ENCODE peak calls at places on chromosome 16, in five cellular contexts. One of them, this sample, is unnamed.

GRCh38 chr16:1929105-1929504 is 10.9 kb upstream of the HS3ST6 start:
- DNase-seq in Peyer's patch: no peak
- DNase-seq in heart right ventricle: peak; percentile 51
- DNase-seq in Jurkat, Clone E6-1: no peak
- DNase-seq in right lobe of liver: no peak
- DNase-seq in this sample: no peak

GRCh38 chr16:47581114-47581513 is 120.0 kb downstream of the PHKB start:
- DNase-seq in Peyer's patch: no peak
- DNase-seq in heart right ventricle: no peak
- DNase-seq in Jurkat, Clone E6-1: no peak
- DNase-seq in right lobe of liver: no peak
- DNase-seq in this sample: no peak

GRCh38 chr16:4370570-4371480 is 823 bp upstream of the VASN start:
- DNase-seq in Peyer's patch: peak; percentile 70
- DNase-seq in heart right ventricle: peak; percentile 82
- DNase-seq in Jurkat, Clone E6-1: no peak
- DNase-seq in right lobe of liver: no peak
- DNase-seq in this sample: no peak

GRCh38 chr16:89845417-89845816 is 17.1 kb downstream of the SPIRE2 start:
- DNase-seq in Peyer's patch: no peak
- DNase-seq in heart right ventricle: no peak
- DNase-seq in Jurkat, Clone E6-1: no peak
- DNase-seq in right lobe of liver: no peak
- DNase-seq in this sample: no peak

GRCh38 chr16:28317040-28317880 is 24.9 kb downstream of the SBK1 start:
- DNase-seq in Peyer's patch: peak; percentile 79
- DNase-seq in heart right ventricle: peak; percentile 42
- DNase-seq in Jurkat, Clone E6-1: peak; percentile 25
- DNase-seq in right lobe of liver: peak; percentile 64
- DNase-seq in this sample: peak; percentile 60

GRCh38 chr16:3171855-3172593 is 16.0 kb upstream of the OR1F1 start:
- DNase-seq in Peyer's patch: no peak
- DNase-seq in heart right ventricle: no peak
- DNase-seq in Jurkat, Clone E6-1: no peak
- DNase-seq in right lobe of liver: peak; percentile 37
- DNase-seq in this sample: no peak

GRCh38 chr16:84471316-84471715 is 33.1 kb downstream of the MEAK7 start:
- DNase-seq in Peyer's patch: no peak
- DNase-seq in heart right ventricle: no peak
- DNase-seq in Jurkat, Clone E6-1: no peak
- DNase-seq in right lobe of liver: no peak
- DNase-seq in this sample: no peak

GRCh38 chr16:57603110-57604024 is 25.1 kb upstream of the ADGRG1 start:
- DNase-seq in Peyer's patch: peak; percentile 39
- DNase-seq in heart right ventricle: no peak
- DNase-seq in Jurkat, Clone E6-1: no peak
- DNase-seq in right lobe of liver: no peak
- DNase-seq in this sample: no peak

GRCh38 chr16:86584726-86585721 is 6.7 kb downstream of the FOXL1 start:
- DNase-seq in Peyer's patch: no peak
- DNase-seq in heart right ventricle: no peak
- DNase-seq in Jurkat, Clone E6-1: no peak
- DNase-seq in right lobe of liver: no peak
- DNase-seq in this sample: no peak

GRCh38 chr16:85310868-85311585 is 198.8 kb upstream of the CIBAR2 start:
- DNase-seq in Peyer's patch: peak; percentile 69
- DNase-seq in heart right ventricle: no peak
- DNase-seq in Jurkat, Clone E6-1: no peak
- DNase-seq in right lobe of liver: no peak
- DNase-seq in this sample: no peak

GRCh38 chr16:55508271-55508921 is 476 bp upstream of the LPCAT2 start:
- DNase-seq in Peyer's patch: no peak
- DNase-seq in heart right ventricle: no peak
- DNase-seq in Jurkat, Clone E6-1: no peak
- DNase-seq in right lobe of liver: no peak
- DNase-seq in this sample: no peak

GRCh38 chr16:12573300-12573699 is 230.4 kb downstream of the CPPED1 start:
- DNase-seq in Peyer's patch: peak; percentile 48
- DNase-seq in heart right ventricle: no peak
- DNase-seq in Jurkat, Clone E6-1: no peak
- DNase-seq in right lobe of liver: no peak
- DNase-seq in this sample: no peak

GRCh38 chr16:74107795-74108610 is 188.6 kb upstream of the PSMD7 start:
- DNase-seq in Peyer's patch: peak; percentile 49
- DNase-seq in heart right ventricle: peak; percentile 13
- DNase-seq in Jurkat, Clone E6-1: peak; percentile 60
- DNase-seq in right lobe of liver: peak; percentile 59
- DNase-seq in this sample: no peak

GRCh38 chr16:84922351-84923135 is 88.8 kb downstream of the ZDHHC7 start:
- DNase-seq in Peyer's patch: peak; percentile 70
- DNase-seq in heart right ventricle: peak; percentile 88
- DNase-seq in Jurkat, Clone E6-1: no peak
- DNase-seq in right lobe of liver: peak; percentile 51
- DNase-seq in this sample: no peak

GRCh38 chr16:57679768-57680167 is 11.7 kb downstream of the ADGRG3 start:
- DNase-seq in Peyer's patch: no peak
- DNase-seq in heart right ventricle: no peak
- DNase-seq in Jurkat, Clone E6-1: no peak
- DNase-seq in right lobe of liver: no peak
- DNase-seq in this sample: no peak

GRCh38 chr16:59195242-59195641 is 461.1 kb upstream of the GOT2 start:
- DNase-seq in Peyer's patch: no peak
- DNase-seq in heart right ventricle: no peak
- DNase-seq in Jurkat, Clone E6-1: no peak
- DNase-seq in right lobe of liver: no peak
- DNase-seq in this sample: no peak

GRCh38 chr16:59188029-59188428 is 453.9 kb upstream of the GOT2 start:
- DNase-seq in Peyer's patch: no peak
- DNase-seq in heart right ventricle: no peak
- DNase-seq in Jurkat, Clone E6-1: no peak
- DNase-seq in right lobe of liver: no peak
- DNase-seq in this sample: no peak

GRCh38 chr16:59198487-59198886 is 464.4 kb upstream of the GOT2 start:
- DNase-seq in Peyer's patch: no peak
- DNase-seq in heart right ventricle: no peak
- DNase-seq in Jurkat, Clone E6-1: no peak
- DNase-seq in right lobe of liver: no peak
- DNase-seq in this sample: no peak

GRCh38 chr16:59192551-59193199 is 458.6 kb upstream of the GOT2 start:
- DNase-seq in Peyer's patch: no peak
- DNase-seq in heart right ventricle: peak; percentile 6
- DNase-seq in Jurkat, Clone E6-1: peak; percentile 44
- DNase-seq in right lobe of liver: no peak
- DNase-seq in this sample: no peak
- H3K4me3 ChIP-seq in Peyer's patch: no peak overlapping the region
- H3K4me3 ChIP-seq in heart right ventricle: no peak overlapping the region
- H3K4me3 ChIP-seq in Jurkat, Clone E6-1: no peak overlapping the region
- H3K4me3 ChIP-seq in right lobe of liver: no peak overlapping the region
- H3K4me3 ChIP-seq in this sample: no peak overlapping the region

GRCh38 chr16:75318737-75319136 is 67.3 kb upstream of the BCAR1 start:
- DNase-seq in Peyer's patch: no peak
- DNase-seq in heart right ventricle: no peak
- DNase-seq in Jurkat, Clone E6-1: no peak
- DNase-seq in right lobe of liver: no peak
- DNase-seq in this sample: no peak
- H3K4me3 ChIP-seq in Peyer's patch: no peak overlapping the region
- H3K4me3 ChIP-seq in heart right ventricle: no peak overlapping the region
- H3K4me3 ChIP-seq in Jurkat, Clone E6-1: no peak overlapping the region
- H3K4me3 ChIP-seq in right lobe of liver: no peak overlapping the region
- H3K4me3 ChIP-seq in this sample: no peak overlapping the region

GRCh38 chr16:79298476-79299153 is 301.9 kb downstream of the MAF start:
- DNase-seq in Peyer's patch: no peak
- DNase-seq in heart right ventricle: no peak
- DNase-seq in Jurkat, Clone E6-1: no peak
- DNase-seq in right lobe of liver: no peak
- DNase-seq in this sample: no peak
- H3K4me3 ChIP-seq in Peyer's patch: no peak overlapping the region
- H3K4me3 ChIP-seq in heart right ventricle: no peak overlapping the region
- H3K4me3 ChIP-seq in Jurkat, Clone E6-1: no peak overlapping the region
- H3K4me3 ChIP-seq in right lobe of liver: no peak overlapping the region
- H3K4me3 ChIP-seq in this sample: no peak overlapping the region

DNA sequence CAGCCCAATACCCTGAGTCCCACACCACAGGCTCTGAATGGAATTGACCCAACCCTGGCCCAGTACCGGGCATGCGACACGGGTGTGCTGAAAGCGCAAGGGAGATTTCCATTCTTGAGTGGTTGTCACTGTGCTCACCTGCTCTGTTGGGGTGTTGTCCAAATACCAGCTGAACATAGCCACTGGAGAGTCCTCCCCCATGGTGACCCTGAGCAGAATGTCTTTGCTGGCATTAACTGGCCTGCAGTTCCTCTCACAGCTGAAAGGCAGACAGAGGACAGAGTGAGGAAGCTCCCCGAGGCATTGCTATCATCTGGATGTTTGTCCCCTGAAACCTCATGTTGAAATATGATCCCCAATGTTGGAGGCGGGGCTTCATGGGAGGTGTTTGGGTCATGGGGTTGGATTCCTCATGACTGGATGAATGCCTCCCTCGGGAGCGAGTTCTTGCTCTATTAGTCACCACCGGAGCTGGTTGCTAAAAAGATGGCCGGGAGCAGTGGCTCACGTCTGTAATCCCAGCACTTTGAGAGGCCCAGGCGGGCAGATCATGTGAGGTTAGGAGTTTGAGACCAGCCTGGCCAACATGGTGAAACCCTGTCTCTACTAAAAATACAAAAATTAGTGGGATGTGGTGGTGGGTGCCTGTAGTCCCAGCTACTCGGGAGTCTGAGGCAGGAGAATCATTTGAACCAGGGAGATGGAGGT is 57.3 kb upstream of the BCO1 start:
- DNase-seq in Peyer's patch: peak; percentile 79
- DNase-seq in heart right ventricle: peak; percentile 86
- DNase-seq in Jurkat, Clone E6-1: no peak
- DNase-seq in right lobe of liver: no peak
- DNase-seq in this sample: no peak
- H3K4me3 ChIP-seq in Peyer's patch: no peak overlapping the region
- H3K4me3 ChIP-seq in heart right ventricle: peak overlapping the region; percentile 42
- H3K4me3 ChIP-seq in Jurkat, Clone E6-1: no peak overlapping the region
- H3K4me3 ChIP-seq in right lobe of liver: no peak overlapping the region
- H3K4me3 ChIP-seq in this sample: no peak overlapping the region

GRCh38 chr16:88805887-88806393 is 2.4 kb downstream of the CDT1 start:
- DNase-seq in Peyer's patch: no peak
- DNase-seq in heart right ventricle: no peak
- DNase-seq in Jurkat, Clone E6-1: no peak
- DNase-seq in right lobe of liver: peak; percentile 53
- DNase-seq in this sample: no peak
- H3K4me3 ChIP-seq in Peyer's patch: no peak overlapping the region
- H3K4me3 ChIP-seq in heart right ventricle: no peak overlapping the region
- H3K4me3 ChIP-seq in Jurkat, Clone E6-1: no peak overlapping the region
- H3K4me3 ChIP-seq in right lobe of liver: no peak overlapping the region
- H3K4me3 ChIP-seq in this sample: no peak overlapping the region

GRCh38 chr16:82917886-82918595 is 291.3 kb downstream of the CDH13 start:
- DNase-seq in Peyer's patch: no peak
- DNase-seq in heart right ventricle: no peak
- DNase-seq in Jurkat, Clone E6-1: no peak
- DNase-seq in right lobe of liver: no peak
- DNase-seq in this sample: no peak
- H3K4me3 ChIP-seq in Peyer's patch: no peak overlapping the region
- H3K4me3 ChIP-seq in heart right ventricle: no peak overlapping the region
- H3K4me3 ChIP-seq in Jurkat, Clone E6-1: no peak overlapping the region
- H3K4me3 ChIP-seq in right lobe of liver: no peak overlapping the region
- H3K4me3 ChIP-seq in this sample: no peak overlapping the region

GRCh38 chr16:49643429-49644142 is 212.3 kb downstream of the ZNF423 start:
- DNase-seq in Peyer's patch: no peak
- DNase-seq in heart right ventricle: no peak
- DNase-seq in Jurkat, Clone E6-1: no peak
- DNase-seq in right lobe of liver: no peak
- DNase-seq in this sample: no peak
- H3K4me3 ChIP-seq in Peyer's patch: no peak overlapping the region
- H3K4me3 ChIP-seq in heart right ventricle: no peak overlapping the region
- H3K4me3 ChIP-seq in Jurkat, Clone E6-1: no peak overlapping the region
- H3K4me3 ChIP-seq in right lobe of liver: no peak overlapping the region
- H3K4me3 ChIP-seq in this sample: no peak overlapping the region

DNA sequence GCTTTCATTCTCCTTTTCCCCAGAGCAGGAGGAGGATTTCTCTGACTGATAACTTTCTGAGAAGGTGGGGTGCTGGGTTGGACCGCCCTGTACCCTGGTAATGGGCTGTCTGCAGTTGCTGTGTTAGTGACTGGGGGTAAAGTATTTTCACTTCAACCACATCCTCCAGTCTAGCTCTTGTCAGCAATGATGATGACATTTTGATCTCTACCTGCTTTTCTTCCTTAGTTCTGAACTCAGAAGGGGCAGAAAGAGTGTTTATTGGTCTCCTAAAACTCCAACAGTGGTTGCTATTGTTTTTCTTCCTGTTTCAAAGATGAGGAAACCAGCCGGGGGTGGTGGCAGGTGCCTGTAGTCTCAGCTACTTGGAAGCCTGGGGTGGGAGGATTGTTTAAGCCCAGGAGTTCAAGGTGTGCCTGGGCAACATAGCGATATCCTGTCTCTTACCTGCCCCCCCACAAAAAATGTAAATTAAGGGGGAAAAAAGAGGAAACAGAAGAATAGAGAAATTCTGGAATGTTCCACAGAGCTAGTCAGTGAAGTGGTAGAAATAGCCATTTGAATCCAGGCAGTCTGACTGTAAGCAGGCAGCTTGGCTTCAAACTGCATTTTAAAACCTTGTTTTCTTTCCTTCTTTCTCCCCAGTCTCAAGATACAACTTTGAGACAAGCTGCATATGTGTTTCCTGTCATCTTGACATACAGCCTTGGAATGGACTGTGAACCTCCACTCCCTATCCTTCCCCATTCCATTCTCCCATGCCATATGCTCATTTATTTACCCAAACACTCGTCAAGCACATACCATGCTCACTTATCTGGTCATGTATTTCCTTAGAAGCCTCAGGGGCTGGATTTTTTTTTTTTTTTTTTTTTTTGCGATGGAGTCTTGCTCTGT is 3.3 kb upstream of the N4BP1 start:
- DNase-seq in Peyer's patch: peak; percentile 75
- DNase-seq in heart right ventricle: no peak
- DNase-seq in Jurkat, Clone E6-1: peak; percentile 80
- DNase-seq in right lobe of liver: no peak
- DNase-seq in this sample: peak; percentile 79
- H3K4me3 ChIP-seq in Peyer's patch: no peak overlapping the region
- H3K4me3 ChIP-seq in heart right ventricle: no peak overlapping the region
- H3K4me3 ChIP-seq in Jurkat, Clone E6-1: peak overlapping the region; percentile 33
- H3K4me3 ChIP-seq in right lobe of liver: no peak overlapping the region
- H3K4me3 ChIP-seq in this sample: peak overlapping the region; percentile 30

DNA sequence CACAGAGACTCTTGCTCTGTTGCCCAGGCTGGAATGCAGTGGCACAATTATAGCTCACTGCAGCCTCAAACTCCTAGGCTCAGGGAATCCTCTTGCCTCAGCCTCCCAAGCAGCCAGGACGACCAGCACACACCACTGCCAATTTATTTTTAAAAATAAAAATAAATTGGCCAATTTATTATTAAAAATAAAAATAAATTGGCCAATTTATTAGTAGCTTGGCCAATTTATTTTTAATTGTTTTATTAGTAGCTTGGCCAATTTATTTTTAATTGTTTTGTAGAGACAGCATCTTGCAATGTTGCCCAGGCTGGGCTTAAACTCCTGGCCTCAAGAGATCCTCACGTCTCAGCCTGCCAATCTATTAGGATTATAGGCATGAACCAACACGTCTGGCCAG is 184.3 kb downstream of the FTO start:
- DNase-seq in Peyer's patch: no peak
- DNase-seq in heart right ventricle: no peak
- DNase-seq in Jurkat, Clone E6-1: no peak
- DNase-seq in right lobe of liver: no peak
- DNase-seq in this sample: no peak
- H3K4me3 ChIP-seq in Peyer's patch: no peak overlapping the region
- H3K4me3 ChIP-seq in heart right ventricle: no peak overlapping the region
- H3K4me3 ChIP-seq in Jurkat, Clone E6-1: no peak overlapping the region
- H3K4me3 ChIP-seq in right lobe of liver: no peak overlapping the region
- H3K4me3 ChIP-seq in this sample: no peak overlapping the region

GRCh38 chr16:10937068-10937859 is 5.0 kb downstream of the DEXI start:
- DNase-seq in Peyer's patch: no peak
- DNase-seq in heart right ventricle: no peak
- DNase-seq in Jurkat, Clone E6-1: no peak
- DNase-seq in right lobe of liver: no peak
- DNase-seq in this sample: no peak
- H3K4me3 ChIP-seq in Peyer's patch: no peak overlapping the region
- H3K4me3 ChIP-seq in heart right ventricle: peak overlapping the region; percentile 45
- H3K4me3 ChIP-seq in Jurkat, Clone E6-1: no peak overlapping the region
- H3K4me3 ChIP-seq in right lobe of liver: peak overlapping the region; percentile 2
- H3K4me3 ChIP-seq in this sample: peak overlapping the region; percentile 46

This sample was measured in CD4-positive, alpha-beta memory T cell.